ENCODE peak calls at places on chromosomes 6 and 20, in four cellular contexts. One of them, this sample, is unnamed.

GRCh38 chr6:27592481-27593199 is 119.7 kb upstream of the ZNF184 start:
- DNase-seq in IMR-90: peak; percentile 90
- DNase-seq in endothelial cell of umbilical vein: peak; percentile 44
- DNase-seq in GM23248: peak; percentile 75
- DNase-seq in this sample: peak; percentile 59

GRCh38 chr20:37821691-37822655 is 81.0 kb upstream of the VSTM2L start:
- DNase-seq in IMR-90: peak; percentile 91
- DNase-seq in GM23248: peak; percentile 99
- DNase-seq in endothelial cell of umbilical vein: no peak
- DNase-seq in this sample: peak; percentile 14

GRCh38 chr20:32445539-32446273 is 87.6 kb downstream of the ASXL1 start:
- DNase-seq in GM23248: no peak
- DNase-seq in endothelial cell of umbilical vein: no peak
- DNase-seq in IMR-90: no peak
- DNase-seq in this sample: no peak

GRCh38 chr6:36319436-36319762 is 17.3 kb downstream of the BNIP5 start:
- DNase-seq in GM23248: no peak
- DNase-seq in IMR-90: no peak
- DNase-seq in endothelial cell of umbilical vein: no peak
- DNase-seq in this sample: no peak

GRCh38 chr6:69936674-69937363 is 70.5 kb downstream of the COL19A1 start:
- DNase-seq in GM23248: peak; percentile 53
- DNase-seq in IMR-90: no peak
- DNase-seq in endothelial cell of umbilical vein: no peak
- DNase-seq in this sample: no peak

GRCh38 chr6:46935687-46936086 is 13.9 kb upstream of the ADGRF5 start:
- DNase-seq in GM23248: no peak
- DNase-seq in endothelial cell of umbilical vein: peak; percentile 85
- DNase-seq in IMR-90: no peak
- DNase-seq in this sample: no peak

GRCh38 chr20:7883309-7883708 is 56.9 kb downstream of the HAO1 start:
- DNase-seq in endothelial cell of umbilical vein: no peak
- DNase-seq in GM23248: no peak
- DNase-seq in IMR-90: no peak
- DNase-seq in this sample: no peak

GRCh38 chr20:21862224-21862927 is 156.9 kb downstream of the PAX1 start:
- DNase-seq in GM23248: no peak
- DNase-seq in endothelial cell of umbilical vein: no peak
- DNase-seq in IMR-90: no peak
- DNase-seq in this sample: no peak

GRCh38 chr6:11814819-11815218 is 36.2 kb upstream of the ADTRP start:
- DNase-seq in endothelial cell of umbilical vein: no peak
- DNase-seq in IMR-90: no peak
- DNase-seq in GM23248: no peak
- DNase-seq in this sample: no peak

GRCh38 chr6:30767158-30767943 is 23.0 kb upstream of the IER3 start:
- DNase-seq in endothelial cell of umbilical vein: no peak
- DNase-seq in GM23248: no peak
- DNase-seq in IMR-90: no peak
- DNase-seq in this sample: no peak

GRCh38 chr6:109095036-109095820 is at the start of gene CEP57L1:
- DNase-seq in IMR-90: peak; percentile 97
- DNase-seq in GM23248: peak; percentile 99
- DNase-seq in endothelial cell of umbilical vein: peak; percentile 99
- DNase-seq in this sample: peak; percentile 89

GRCh38 chr6:6875818-6876470 is 231.8 kb upstream of the RREB1 start:
- DNase-seq in GM23248: peak; percentile 93
- DNase-seq in IMR-90: peak; percentile 80
- DNase-seq in endothelial cell of umbilical vein: no peak
- DNase-seq in this sample: no peak

DNA sequence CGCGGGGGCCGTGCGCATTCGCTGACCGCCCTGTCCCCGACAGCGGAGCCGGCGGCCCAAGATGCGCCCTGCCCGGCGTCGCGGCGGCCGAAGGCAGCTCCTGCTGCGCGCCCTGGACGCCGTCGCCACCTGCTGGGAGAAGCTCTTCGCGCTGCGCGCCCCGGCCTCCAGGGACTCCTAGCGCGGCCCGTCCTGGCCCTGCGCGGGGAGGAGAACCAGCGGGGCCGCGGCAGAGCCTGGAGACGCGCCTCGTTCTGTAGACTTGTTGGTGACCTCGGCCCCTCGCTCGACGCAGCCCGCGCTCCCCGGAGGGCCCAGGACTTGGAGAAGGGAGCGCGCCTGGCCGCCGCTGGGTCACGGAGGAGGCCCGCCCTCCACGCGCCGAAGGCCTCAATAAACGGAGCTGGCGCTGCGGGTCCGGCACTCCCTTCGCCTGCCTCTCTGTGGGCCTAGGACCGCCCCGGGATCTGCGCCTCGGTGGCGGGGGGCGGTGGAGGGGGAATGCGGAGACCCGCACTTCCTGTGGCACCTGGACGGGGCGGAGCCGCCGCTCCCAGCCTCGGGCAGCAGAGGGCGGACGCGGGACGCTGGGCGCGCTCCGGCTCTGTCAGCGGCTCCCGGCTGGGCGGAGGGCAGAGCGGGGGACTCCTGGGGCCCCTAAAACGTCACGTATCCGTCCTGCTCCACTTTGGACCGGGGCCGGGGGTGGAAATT is 2.8 kb downstream of the C20orf204 start:
- DNase-seq in IMR-90: peak; percentile 67
- DNase-seq in GM23248: peak; percentile 76
- DNase-seq in endothelial cell of umbilical vein: peak; percentile 96
- DNase-seq in this sample: no peak
- H3K9ac ChIP-seq in IMR-90: no peak overlapping the region
- H3K9ac ChIP-seq in GM23248: no peak overlapping the region
- H3K9ac ChIP-seq in endothelial cell of umbilical vein: peak overlapping the region; percentile 51
- H3K9ac ChIP-seq in this sample: peak overlapping the region; percentile 53

DNA sequence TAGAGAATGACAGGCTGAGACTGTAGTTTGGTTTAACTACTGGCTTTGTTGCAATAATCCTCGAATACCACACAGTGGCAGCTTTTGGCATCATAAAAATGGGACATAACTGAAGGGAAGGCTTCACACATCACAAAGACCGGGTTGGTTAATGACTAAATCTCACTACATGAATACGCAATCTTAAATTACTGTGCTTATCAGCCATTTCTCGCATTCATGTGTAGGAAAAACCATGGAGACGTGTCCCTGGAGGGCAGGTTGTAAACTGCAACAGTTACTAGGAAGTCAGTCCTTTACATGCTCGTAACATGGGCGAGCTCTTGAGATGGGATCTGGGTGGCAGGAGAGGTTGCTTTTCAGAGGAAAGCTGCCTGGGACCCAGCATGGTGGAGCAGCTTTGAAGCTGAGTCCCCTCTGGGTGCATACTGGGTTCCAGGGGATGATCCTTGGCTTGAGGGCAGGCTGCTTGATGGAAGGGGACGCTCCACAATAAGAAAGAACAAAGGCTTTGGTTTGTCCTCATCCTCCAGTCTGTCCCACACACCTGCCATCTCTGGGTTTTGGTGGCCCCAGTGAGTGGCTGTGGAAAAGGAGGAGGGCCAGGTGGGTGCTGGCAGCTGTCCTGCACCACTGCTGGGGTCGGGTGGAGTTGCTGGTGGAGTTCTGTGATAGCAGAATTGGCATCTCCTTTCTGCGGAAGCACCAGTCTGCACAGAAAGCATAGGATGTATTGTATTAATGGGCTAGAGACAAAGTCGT is 2.1 kb downstream of the RPS21 start:
- DNase-seq in GM23248: no peak
- DNase-seq in IMR-90: no peak
- DNase-seq in endothelial cell of umbilical vein: no peak
- DNase-seq in this sample: no peak
- H3K9ac ChIP-seq in GM23248: peak overlapping the region; percentile 95
- H3K9ac ChIP-seq in IMR-90: no peak overlapping the region
- H3K9ac ChIP-seq in endothelial cell of umbilical vein: no peak overlapping the region
- H3K9ac ChIP-seq in this sample: peak overlapping the region; percentile 96

GRCh38 chr6:107538856-107539387 is 49.0 kb downstream of the SOBP start:
- DNase-seq in IMR-90: no peak
- DNase-seq in GM23248: no peak
- DNase-seq in endothelial cell of umbilical vein: no peak
- DNase-seq in this sample: no peak
- H3K9ac ChIP-seq in IMR-90: no peak overlapping the region
- H3K9ac ChIP-seq in GM23248: no peak overlapping the region
- H3K9ac ChIP-seq in endothelial cell of umbilical vein: no peak overlapping the region
- H3K9ac ChIP-seq in this sample: no peak overlapping the region

DNA sequence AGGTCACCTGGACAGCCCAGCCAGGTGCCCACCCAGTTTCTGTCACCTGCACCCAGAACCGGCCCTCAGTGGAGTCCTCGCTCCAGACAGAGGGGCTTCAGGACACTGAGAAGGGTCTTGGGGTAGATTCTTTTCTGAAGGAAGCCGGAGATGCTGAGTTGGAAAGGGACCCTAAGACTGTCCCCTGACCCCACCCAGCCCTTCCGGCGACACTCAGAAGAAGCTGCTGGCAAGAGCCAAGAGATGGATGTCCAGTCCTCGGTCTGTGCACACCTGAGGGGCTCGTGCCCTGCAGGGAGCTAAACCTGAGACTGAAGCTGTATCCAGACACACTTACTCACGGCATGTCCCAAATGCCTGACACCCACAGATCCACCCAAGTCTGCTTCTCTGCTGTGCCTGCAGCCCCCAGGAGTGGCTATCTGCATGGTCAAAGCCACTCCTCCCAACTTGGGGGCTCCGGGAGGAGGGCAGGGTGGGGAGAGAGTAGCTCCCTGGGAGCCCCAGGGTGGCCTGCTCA is 20.2 kb downstream of the NTSR1 start:
- DNase-seq in GM23248: no peak
- DNase-seq in endothelial cell of umbilical vein: no peak
- DNase-seq in IMR-90: no peak
- DNase-seq in this sample: no peak
- H3K9ac ChIP-seq in GM23248: no peak overlapping the region
- H3K9ac ChIP-seq in endothelial cell of umbilical vein: no peak overlapping the region
- H3K9ac ChIP-seq in IMR-90: no peak overlapping the region
- H3K9ac ChIP-seq in this sample: no peak overlapping the region